ENCODE peak calls at places on chromosome 12, in six cellular contexts. V is right lobe of liver, N is aorta, Q is Right ventricle myocardium superior, I is HEK293T, W is EL. H is an unnamed sample.

GRCh38 chr12:116164263-116164817 is 113.2 kb downstream of the MED13L start:
- DNase-seq in Q (no peak), W (peak), I (no peak), V (no peak), N (no peak), H (no peak)

GRCh38 chr12:130198026-130198662 is 35.9 kb downstream of the FZD10 start:
- DNase-seq in Q (no peak), W (no peak), I (no peak), V (no peak), N (no peak), H (no peak)

GRCh38 chr12:111413442-111414086 is 7.8 kb downstream of the SH2B3 start:
- DNase-seq in W (peak), Q (peak), V (peak), N (no peak), I (no peak), H (peak)

GRCh38 chr12:71018682-71019081 is 98.1 kb upstream of the PTPRR start:
- DNase-seq in W (no peak), I (no peak), Q (no peak), V (no peak), N (no peak), H (no peak)

GRCh38 chr12:93191956-93192355 is 185.8 kb upstream of the NUDT4 start:
- DNase-seq in W (peak), I (no peak), V (no peak), Q (no peak), N (peak), H (no peak)

GRCh38 chr12:132021031-132021871 is 71.5 kb downstream of the EP400 start:
- DNase-seq in I (no peak), Q (no peak), W (no peak), N (peak), V (no peak), H (no peak)

GRCh38 chr12:98893126-98893525 is 248.0 kb downstream of the APAF1 start:
- DNase-seq in W (no peak), I (no peak), N (no peak), V (no peak), Q (no peak), H (no peak)

GRCh38 chr12:70402597-70402996 is 36.5 kb downstream of the KCNMB4 start:
- DNase-seq in V (no peak), Q (no peak), N (no peak), I (no peak), W (no peak), H (no peak)

GRCh38 chr12:400828-401227 is 616 bp upstream of the CCDC77 start:
- DNase-seq in I (no peak), Q (no peak), W (no peak), N (no peak), V (no peak), H (no peak)

H was measured in heart right ventricle.